ENCODE peak calls at places on chromosomes 3 and 15, in five cellular contexts. One of them, this sample, is unnamed.

GRCh38 chr3:31345581-31345980 is 187.1 kb upstream of the STT3B start:
- DNase-seq in activated CD4-positive, alpha-beta T cell treated with anti-CD3 and anti-CD28 coated beads, Interleukin-2, amount 50 U/mL, for 24 hours: no peak
- DNase-seq in activated T-helper 1 cell treated with anti-CD3 and anti-CD28 coated beads, Interleukin-12 subunit alpha, Interleukin-12 subunit beta, Interleukin-2, Interleukin-4 antibody, amounts not matched to agents 30 ng/mL and 10 ng/mL and 1 ng/mL, durations not matched to agents 14 hours and 24 hours and 36 hours: no peak
- DNase-seq in NT2/D1: peak
- DNase-seq in stimulated activated CD4-positive, alpha-beta T cell treated with anti-CD3 and anti-CD28 coated beads, Interleukin-12 subunit alpha, Interleukin-12 subunit beta, amount 100 ng/mL, for 24 hours: no peak
- DNase-seq in this sample: no peak

GRCh38 chr3:66577804-66578203 is 77.0 kb upstream of the LRIG1 start:
- DNase-seq in activated CD4-positive, alpha-beta T cell treated with anti-CD3 and anti-CD28 coated beads, Interleukin-2, amount 50 U/mL, for 24 hours: no peak
- DNase-seq in activated T-helper 1 cell treated with anti-CD3 and anti-CD28 coated beads, Interleukin-12 subunit alpha, Interleukin-12 subunit beta, Interleukin-2, Interleukin-4 antibody, amounts not matched to agents 30 ng/mL and 10 ng/mL and 1 ng/mL, durations not matched to agents 14 hours and 24 hours and 36 hours: no peak
- DNase-seq in NT2/D1: no peak
- DNase-seq in stimulated activated CD4-positive, alpha-beta T cell treated with anti-CD3 and anti-CD28 coated beads, Interleukin-12 subunit alpha, Interleukin-12 subunit beta, amount 100 ng/mL, for 24 hours: no peak
- DNase-seq in this sample: no peak

GRCh38 chr15:81407679-81408078 is 33.7 kb upstream of the TMC3 start:
- DNase-seq in activated CD4-positive, alpha-beta T cell treated with anti-CD3 and anti-CD28 coated beads, Interleukin-2, amount 50 U/mL, for 24 hours: no peak
- DNase-seq in activated T-helper 1 cell treated with anti-CD3 and anti-CD28 coated beads, Interleukin-12 subunit alpha, Interleukin-12 subunit beta, Interleukin-2, Interleukin-4 antibody, amounts not matched to agents 30 ng/mL and 10 ng/mL and 1 ng/mL, durations not matched to agents 14 hours and 24 hours and 36 hours: no peak
- DNase-seq in NT2/D1: no peak
- DNase-seq in stimulated activated CD4-positive, alpha-beta T cell treated with anti-CD3 and anti-CD28 coated beads, Interleukin-12 subunit alpha, Interleukin-12 subunit beta, amount 100 ng/mL, for 24 hours: no peak
- DNase-seq in this sample: no peak

GRCh38 chr3:151393146-151393831 is 8.7 kb upstream of the P2RY12 start:
- DNase-seq in activated CD4-positive, alpha-beta T cell treated with anti-CD3 and anti-CD28 coated beads, Interleukin-2, amount 50 U/mL, for 24 hours: no peak
- DNase-seq in activated T-helper 1 cell treated with anti-CD3 and anti-CD28 coated beads, Interleukin-12 subunit alpha, Interleukin-12 subunit beta, Interleukin-2, Interleukin-4 antibody, amounts not matched to agents 30 ng/mL and 10 ng/mL and 1 ng/mL, durations not matched to agents 14 hours and 24 hours and 36 hours: no peak
- DNase-seq in NT2/D1: peak
- DNase-seq in stimulated activated CD4-positive, alpha-beta T cell treated with anti-CD3 and anti-CD28 coated beads, Interleukin-12 subunit alpha, Interleukin-12 subunit beta, amount 100 ng/mL, for 24 hours: no peak
- DNase-seq in this sample: no peak

GRCh38 chr15:59691194-59691805 is 2.2 kb upstream of the BNIP2 start:
- DNase-seq in activated CD4-positive, alpha-beta T cell treated with anti-CD3 and anti-CD28 coated beads, Interleukin-2, amount 50 U/mL, for 24 hours: no peak
- DNase-seq in activated T-helper 1 cell treated with anti-CD3 and anti-CD28 coated beads, Interleukin-12 subunit alpha, Interleukin-12 subunit beta, Interleukin-2, Interleukin-4 antibody, amounts not matched to agents 30 ng/mL and 10 ng/mL and 1 ng/mL, durations not matched to agents 14 hours and 24 hours and 36 hours: no peak
- DNase-seq in NT2/D1: peak
- DNase-seq in stimulated activated CD4-positive, alpha-beta T cell treated with anti-CD3 and anti-CD28 coated beads, Interleukin-12 subunit alpha, Interleukin-12 subunit beta, amount 100 ng/mL, for 24 hours: peak
- DNase-seq in this sample: no peak

GRCh38 chr15:26201177-26201858 is 338.2 kb upstream of the ATP10A start:
- DNase-seq in activated CD4-positive, alpha-beta T cell treated with anti-CD3 and anti-CD28 coated beads, Interleukin-2, amount 50 U/mL, for 24 hours: no peak
- DNase-seq in activated T-helper 1 cell treated with anti-CD3 and anti-CD28 coated beads, Interleukin-12 subunit alpha, Interleukin-12 subunit beta, Interleukin-2, Interleukin-4 antibody, amounts not matched to agents 30 ng/mL and 10 ng/mL and 1 ng/mL, durations not matched to agents 14 hours and 24 hours and 36 hours: no peak
- DNase-seq in NT2/D1: no peak
- DNase-seq in stimulated activated CD4-positive, alpha-beta T cell treated with anti-CD3 and anti-CD28 coated beads, Interleukin-12 subunit alpha, Interleukin-12 subunit beta, amount 100 ng/mL, for 24 hours: no peak
- DNase-seq in this sample: no peak

GRCh38 chr15:62889141-62889661 is 153.3 kb upstream of the TPM1 start:
- DNase-seq in activated CD4-positive, alpha-beta T cell treated with anti-CD3 and anti-CD28 coated beads, Interleukin-2, amount 50 U/mL, for 24 hours: no peak
- DNase-seq in activated T-helper 1 cell treated with anti-CD3 and anti-CD28 coated beads, Interleukin-12 subunit alpha, Interleukin-12 subunit beta, Interleukin-2, Interleukin-4 antibody, amounts not matched to agents 30 ng/mL and 10 ng/mL and 1 ng/mL, durations not matched to agents 14 hours and 24 hours and 36 hours: no peak
- DNase-seq in NT2/D1: no peak
- DNase-seq in stimulated activated CD4-positive, alpha-beta T cell treated with anti-CD3 and anti-CD28 coated beads, Interleukin-12 subunit alpha, Interleukin-12 subunit beta, amount 100 ng/mL, for 24 hours: no peak
- DNase-seq in this sample: no peak

GRCh38 chr3:170992854-170993253 is 33.7 kb downstream of the SLC2A2 start:
- DNase-seq in activated CD4-positive, alpha-beta T cell treated with anti-CD3 and anti-CD28 coated beads, Interleukin-2, amount 50 U/mL, for 24 hours: no peak
- DNase-seq in activated T-helper 1 cell treated with anti-CD3 and anti-CD28 coated beads, Interleukin-12 subunit alpha, Interleukin-12 subunit beta, Interleukin-2, Interleukin-4 antibody, amounts not matched to agents 30 ng/mL and 10 ng/mL and 1 ng/mL, durations not matched to agents 14 hours and 24 hours and 36 hours: no peak
- DNase-seq in NT2/D1: no peak
- DNase-seq in stimulated activated CD4-positive, alpha-beta T cell treated with anti-CD3 and anti-CD28 coated beads, Interleukin-12 subunit alpha, Interleukin-12 subunit beta, amount 100 ng/mL, for 24 hours: no peak
- DNase-seq in this sample: no peak

GRCh38 chr3:196216081-196216564 is at the start of gene SLC51A:
- DNase-seq in activated CD4-positive, alpha-beta T cell treated with anti-CD3 and anti-CD28 coated beads, Interleukin-2, amount 50 U/mL, for 24 hours: no peak
- DNase-seq in activated T-helper 1 cell treated with anti-CD3 and anti-CD28 coated beads, Interleukin-12 subunit alpha, Interleukin-12 subunit beta, Interleukin-2, Interleukin-4 antibody, amounts not matched to agents 30 ng/mL and 10 ng/mL and 1 ng/mL, durations not matched to agents 14 hours and 24 hours and 36 hours: no peak
- DNase-seq in NT2/D1: no peak
- DNase-seq in stimulated activated CD4-positive, alpha-beta T cell treated with anti-CD3 and anti-CD28 coated beads, Interleukin-12 subunit alpha, Interleukin-12 subunit beta, amount 100 ng/mL, for 24 hours: no peak
- DNase-seq in this sample: no peak

GRCh38 chr3:70728311-70728710 is 415.9 kb upstream of the MDFIC2 start:
- DNase-seq in activated CD4-positive, alpha-beta T cell treated with anti-CD3 and anti-CD28 coated beads, Interleukin-2, amount 50 U/mL, for 24 hours: no peak
- DNase-seq in activated T-helper 1 cell treated with anti-CD3 and anti-CD28 coated beads, Interleukin-12 subunit alpha, Interleukin-12 subunit beta, Interleukin-2, Interleukin-4 antibody, amounts not matched to agents 30 ng/mL and 10 ng/mL and 1 ng/mL, durations not matched to agents 14 hours and 24 hours and 36 hours: no peak
- DNase-seq in NT2/D1: no peak
- DNase-seq in stimulated activated CD4-positive, alpha-beta T cell treated with anti-CD3 and anti-CD28 coated beads, Interleukin-12 subunit alpha, Interleukin-12 subunit beta, amount 100 ng/mL, for 24 hours: no peak
- DNase-seq in this sample: no peak

This sample was measured in activated T-helper 2 cell treated with anti-CD3 and anti-CD28 coated beads, Interferon-gamma antibody, Interleukin-2, Interleukin-4, amounts not matched to agents 10 μg/mL and 5 μg/mL and 100 μg/mL, durations not matched to agents 14 hours and 24 hours and 36 hours.